ENCODE peak calls at places on chromosomes 16 and 17, in nine cellular contexts. V is heart right ventricle, L is EL, M is NCI-H748 treated with DMSO at 0.1 percent for 48 hours, O is activated T-cell treated with anti-CD3 and anti-CD28 coated beads for 1 hour, F is dorsolateral prefrontal cortex, R is colonic mucosa, D is skeletal muscle cell, Q is cardiac muscle cell. S is an unnamed sample.

GRCh38 chr17:61372436-61372835 is 27.2 kb upstream of the TBX2 start:
- DNase-seq in O (no peak), Q (no peak), M (no peak), L (no peak), D (no peak), F (no peak), R (no peak), V (no peak), S (no peak)

GRCh38 chr17:19724501-19725420 is 8.4 kb upstream of the SLC47A2 start:
- DNase-seq in Q (peak), F (peak), O (peak), M (no peak), L (peak), R (peak), V (peak), D (no peak), S (no peak)

GRCh38 chr17:78629436-78629995 is 52.3 kb upstream of the DNAH17 start:
- DNase-seq in O (no peak), V (no peak), D (no peak), Q (no peak), F (no peak), R (no peak), L (no peak), M (no peak), S (no peak)

GRCh38 chr17:48613862-48614694 is 1.0 kb downstream of the HOXB8 start:
- DNase-seq in M (no peak), D (no peak), Q (no peak), O (no peak), V (no peak), R (no peak), L (no peak), F (no peak), S (no peak)

GRCh38 chr16:51430716-51431369 is 279.8 kb upstream of the SALL1 start:
- DNase-seq in R (no peak), V (no peak), L (no peak), F (no peak), D (no peak), Q (no peak), O (no peak), M (no peak), S (no peak)

GRCh38 chr17:57751348-57751970 is 6.4 kb upstream of the CCDC182 start:
- DNase-seq in V (no peak), F (no peak), M (no peak), L (no peak), Q (peak), D (no peak), O (no peak), R (no peak), S (no peak)

GRCh38 chr16:57475711-57476339 is 10.5 kb downstream of the DOK4 start:
- DNase-seq in Q (peak), R (no peak), F (no peak), L (peak), O (peak), M (peak), V (no peak), D (peak), S (no peak)

GRCh38 chr16:53745753-53746258 is 41.9 kb downstream of the FTO start:
- DNase-seq in F (no peak), Q (peak), L (peak), M (no peak), V (no peak), D (no peak), O (no peak), R (no peak), S (peak)

GRCh38 chr17:65594585-65594940 is 33.1 kb upstream of the AXIN2 start:
- DNase-seq in D (no peak), Q (peak), F (no peak), L (no peak), M (no peak), R (no peak), V (no peak), O (no peak), S (peak)

GRCh38 chr16:30185141-30185682 is 1.8 kb downstream of the CORO1A start:
- DNase-seq in F (no peak), L (no peak), Q (no peak), D (no peak), V (peak), O (peak), R (no peak), M (no peak), S (no peak)

GRCh38 chr16:29710227-29711219 is 31.5 kb downstream of the QPRT start:
- DNase-seq in L (peak), Q (peak), R (peak), F (no peak), V (peak), O (no peak), M (peak), D (peak), S (peak)

GRCh38 chr17:36722121-36722902 is 120.9 kb downstream of the MRM1 start:
- DNase-seq in F (peak), Q (peak), L (peak), R (peak), D (no peak), O (peak), V (peak), M (peak), S (peak)

GRCh38 chr17:76199466-76199865 is 40.8 kb downstream of the RNF157 start:
- DNase-seq in V (no peak), R (no peak), D (no peak), M (no peak), F (no peak), Q (no peak), L (no peak), O (peak), S (no peak)

GRCh38 chr16:47716571-47716970 is 255.4 kb downstream of the PHKB start:
- DNase-seq in Q (peak), O (no peak), M (no peak), D (no peak), F (no peak), R (no peak), L (no peak), V (no peak), S (no peak)

GRCh38 chr16:27495191-27495590 is 54.5 kb downstream of the GTF3C1 start:
- DNase-seq in R (no peak), Q (peak), V (no peak), M (no peak), F (no peak), O (no peak), D (peak), L (peak), S (peak)

GRCh38 chr16:969508-970378 is 1.0 kb downstream of the LMF1 start:
- DNase-seq in R (no peak), O (no peak), Q (peak), L (peak), V (peak), D (no peak), F (peak), M (no peak), S (peak)

GRCh38 chr17:32871736-32872135 is 5.2 kb downstream of the MYO1D start:
- DNase-seq in M (no peak), Q (no peak), F (no peak), V (peak), O (no peak), D (no peak), R (no peak), L (no peak), S (no peak)